ENCODE peak calls at places on chromosomes 16 and 17, in seven cellular contexts. One of them, this sample, is unnamed.

GRCh38 chr16:2817496-2818277 is 650 bp downstream of the PRSS21 start:
- DNase-seq in breast epithelium: peak
- DNase-seq in endothelial cell of umbilical vein: no peak
- DNase-seq in uterus: no peak
- DNase-seq in choroid plexus epithelial cell: no peak
- DNase-seq in lower lobe of right lung: peak
- DNase-seq in mucosa of descending colon: peak
- DNase-seq in this sample: peak

GRCh38 chr16:49959552-49960277 is 65.3 kb upstream of the CNEP1R1 start:
- DNase-seq in breast epithelium: no peak
- DNase-seq in choroid plexus epithelial cell: no peak
- DNase-seq in endothelial cell of umbilical vein: no peak
- DNase-seq in lower lobe of right lung: peak
- DNase-seq in mucosa of descending colon: no peak
- DNase-seq in uterus: no peak
- DNase-seq in this sample: no peak

GRCh38 chr17:66548659-66549311 is 246.4 kb downstream of the PRKCA start:
- DNase-seq in lower lobe of right lung: no peak
- DNase-seq in uterus: no peak
- DNase-seq in endothelial cell of umbilical vein: no peak
- DNase-seq in mucosa of descending colon: no peak
- DNase-seq in breast epithelium: no peak
- DNase-seq in choroid plexus epithelial cell: peak
- DNase-seq in this sample: no peak

GRCh38 chr17:3959295-3959899 is 4.8 kb downstream of the ATP2A3 start:
- DNase-seq in endothelial cell of umbilical vein: peak
- DNase-seq in uterus: no peak
- DNase-seq in choroid plexus epithelial cell: peak
- DNase-seq in mucosa of descending colon: peak
- DNase-seq in breast epithelium: peak
- DNase-seq in lower lobe of right lung: no peak
- DNase-seq in this sample: no peak

GRCh38 chr17:74128456-74128855 is 75.0 kb upstream of the RPL38 start:
- DNase-seq in choroid plexus epithelial cell: no peak
- DNase-seq in endothelial cell of umbilical vein: no peak
- DNase-seq in uterus: no peak
- DNase-seq in lower lobe of right lung: no peak
- DNase-seq in breast epithelium: no peak
- DNase-seq in mucosa of descending colon: no peak
- DNase-seq in this sample: no peak

GRCh38 chr17:59174671-59175070 is 19.1 kb downstream of the PRR11 start:
- DNase-seq in choroid plexus epithelial cell: no peak
- DNase-seq in lower lobe of right lung: no peak
- DNase-seq in breast epithelium: no peak
- DNase-seq in endothelial cell of umbilical vein: no peak
- DNase-seq in uterus: no peak
- DNase-seq in mucosa of descending colon: no peak
- DNase-seq in this sample: no peak

GRCh38 chr17:42403150-42403549 is 14.9 kb upstream of the STAT3 start:
- DNase-seq in lower lobe of right lung: no peak
- DNase-seq in uterus: no peak
- DNase-seq in mucosa of descending colon: peak
- DNase-seq in breast epithelium: no peak
- DNase-seq in choroid plexus epithelial cell: no peak
- DNase-seq in endothelial cell of umbilical vein: no peak
- DNase-seq in this sample: peak

GRCh38 chr17:50847566-50847965 is 12.2 kb downstream of the WFIKKN2 start:
- DNase-seq in uterus: no peak
- DNase-seq in lower lobe of right lung: no peak
- DNase-seq in endothelial cell of umbilical vein: no peak
- DNase-seq in choroid plexus epithelial cell: no peak
- DNase-seq in mucosa of descending colon: no peak
- DNase-seq in breast epithelium: no peak
- DNase-seq in this sample: no peak

GRCh38 chr16:74748042-74748709 is 26.4 kb downstream of the FA2H start:
- DNase-seq in lower lobe of right lung: no peak
- DNase-seq in uterus: no peak
- DNase-seq in mucosa of descending colon: peak
- DNase-seq in breast epithelium: no peak
- DNase-seq in choroid plexus epithelial cell: no peak
- DNase-seq in endothelial cell of umbilical vein: no peak
- DNase-seq in this sample: no peak

GRCh38 chr16:82241469-82242052 is 71.5 kb upstream of the MPHOSPH6 start:
- DNase-seq in uterus: no peak
- DNase-seq in lower lobe of right lung: no peak
- DNase-seq in mucosa of descending colon: no peak
- DNase-seq in breast epithelium: no peak
- DNase-seq in endothelial cell of umbilical vein: no peak
- DNase-seq in choroid plexus epithelial cell: no peak
- DNase-seq in this sample: no peak

GRCh38 chr17:48149174-48150106 is 41.9 kb downstream of the SNX11 start:
- DNase-seq in breast epithelium: no peak
- DNase-seq in choroid plexus epithelial cell: peak
- DNase-seq in lower lobe of right lung: no peak
- DNase-seq in endothelial cell of umbilical vein: no peak
- DNase-seq in mucosa of descending colon: no peak
- DNase-seq in uterus: no peak
- DNase-seq in this sample: no peak

GRCh38 chr17:48150602-48151001 is 43.0 kb downstream of the SNX11 start:
- DNase-seq in uterus: no peak
- DNase-seq in lower lobe of right lung: no peak
- DNase-seq in mucosa of descending colon: no peak
- DNase-seq in choroid plexus epithelial cell: no peak
- DNase-seq in breast epithelium: no peak
- DNase-seq in endothelial cell of umbilical vein: no peak
- DNase-seq in this sample: no peak

GRCh38 chr17:48155889-48156670 is 48.5 kb downstream of the SNX11 start:
- DNase-seq in lower lobe of right lung: no peak
- DNase-seq in endothelial cell of umbilical vein: no peak
- DNase-seq in breast epithelium: no peak
- DNase-seq in choroid plexus epithelial cell: no peak
- DNase-seq in uterus: no peak
- DNase-seq in mucosa of descending colon: no peak
- DNase-seq in this sample: no peak

GRCh38 chr17:48150107-48150463 is 42.5 kb downstream of the SNX11 start:
- DNase-seq in choroid plexus epithelial cell: no peak
- DNase-seq in uterus: no peak
- DNase-seq in endothelial cell of umbilical vein: no peak
- DNase-seq in mucosa of descending colon: no peak
- DNase-seq in breast epithelium: no peak
- DNase-seq in lower lobe of right lung: no peak
- DNase-seq in this sample: no peak

GRCh38 chr17:48153711-48154642 is 46.4 kb downstream of the SNX11 start:
- DNase-seq in choroid plexus epithelial cell: peak
- DNase-seq in breast epithelium: no peak
- DNase-seq in lower lobe of right lung: no peak
- DNase-seq in mucosa of descending colon: peak
- DNase-seq in uterus: no peak
- DNase-seq in endothelial cell of umbilical vein: peak
- DNase-seq in this sample: peak
- TF ChIP-seq CTCF in choroid plexus epithelial cell: peak
- TF ChIP-seq CTCF in breast epithelium: no peak
- TF ChIP-seq CTCF in lower lobe of right lung: peak
- TF ChIP-seq CTCF in mucosa of descending colon: no peak
- TF ChIP-seq CTCF in uterus: peak
- TF ChIP-seq CTCF in endothelial cell of umbilical vein: peak
- TF ChIP-seq CTCF in this sample: peak

GRCh38 chr17:36932383-36933173 is 4.7 kb upstream of the LHX1 start:
- DNase-seq in lower lobe of right lung: no peak
- DNase-seq in choroid plexus epithelial cell: no peak
- DNase-seq in breast epithelium: no peak
- DNase-seq in mucosa of descending colon: no peak
- DNase-seq in uterus: no peak
- DNase-seq in endothelial cell of umbilical vein: no peak
- DNase-seq in this sample: no peak

GRCh38 chr17:36931697-36932382 is 5.4 kb upstream of the LHX1 start:
- DNase-seq in choroid plexus epithelial cell: no peak
- DNase-seq in endothelial cell of umbilical vein: no peak
- DNase-seq in uterus: no peak
- DNase-seq in lower lobe of right lung: no peak
- DNase-seq in mucosa of descending colon: no peak
- DNase-seq in breast epithelium: no peak
- DNase-seq in this sample: no peak

GRCh38 chr17:36934144-36934758 is 3.0 kb upstream of the LHX1 start:
- DNase-seq in endothelial cell of umbilical vein: no peak
- DNase-seq in uterus: no peak
- DNase-seq in breast epithelium: no peak
- DNase-seq in choroid plexus epithelial cell: no peak
- DNase-seq in lower lobe of right lung: no peak
- DNase-seq in mucosa of descending colon: peak
- DNase-seq in this sample: no peak

GRCh38 chr17:36934759-36935630 is 2.3 kb upstream of the LHX1 start:
- DNase-seq in lower lobe of right lung: no peak
- DNase-seq in mucosa of descending colon: peak
- DNase-seq in endothelial cell of umbilical vein: no peak
- DNase-seq in breast epithelium: no peak
- DNase-seq in uterus: no peak
- DNase-seq in choroid plexus epithelial cell: no peak
- DNase-seq in this sample: no peak

GRCh38 chr17:36933174-36934143 is 3.8 kb upstream of the LHX1 start:
- DNase-seq in breast epithelium: no peak
- DNase-seq in mucosa of descending colon: peak
- DNase-seq in endothelial cell of umbilical vein: no peak
- DNase-seq in lower lobe of right lung: no peak
- DNase-seq in choroid plexus epithelial cell: no peak
- DNase-seq in uterus: no peak
- DNase-seq in this sample: no peak
- H3K4me3 ChIP-seq in breast epithelium: no peak
- H3K4me3 ChIP-seq in mucosa of descending colon: no peak
- H3K4me3 ChIP-seq in endothelial cell of umbilical vein: no peak
- H3K4me3 ChIP-seq in lower lobe of right lung: peak
- H3K4me3 ChIP-seq in choroid plexus epithelial cell: no peak
- H3K4me3 ChIP-seq in uterus: no peak
- H3K4me3 ChIP-seq in this sample: no peak

GRCh38 chr17:15441315-15441714 is 26.1 kb downstream of the CDRT4 start:
- DNase-seq in breast epithelium: no peak
- DNase-seq in choroid plexus epithelial cell: no peak
- DNase-seq in endothelial cell of umbilical vein: peak
- DNase-seq in uterus: no peak
- DNase-seq in mucosa of descending colon: no peak
- DNase-seq in lower lobe of right lung: no peak
- DNase-seq in this sample: no peak

GRCh38 chr17:15432807-15433547 is 34.4 kb downstream of the CDRT4 start:
- DNase-seq in uterus: peak
- DNase-seq in breast epithelium: no peak
- DNase-seq in lower lobe of right lung: no peak
- DNase-seq in endothelial cell of umbilical vein: no peak
- DNase-seq in mucosa of descending colon: no peak
- DNase-seq in choroid plexus epithelial cell: peak
- DNase-seq in this sample: no peak

GRCh38 chr17:15440347-15440746 is 27.1 kb downstream of the CDRT4 start:
- DNase-seq in uterus: no peak
- DNase-seq in lower lobe of right lung: no peak
- DNase-seq in breast epithelium: no peak
- DNase-seq in mucosa of descending colon: no peak
- DNase-seq in endothelial cell of umbilical vein: no peak
- DNase-seq in choroid plexus epithelial cell: no peak
- DNase-seq in this sample: no peak

GRCh38 chr17:15431766-15432165 is 35.7 kb downstream of the CDRT4 start:
- DNase-seq in breast epithelium: no peak
- DNase-seq in uterus: no peak
- DNase-seq in mucosa of descending colon: no peak
- DNase-seq in choroid plexus epithelial cell: no peak
- DNase-seq in lower lobe of right lung: no peak
- DNase-seq in endothelial cell of umbilical vein: no peak
- DNase-seq in this sample: no peak

DNA sequence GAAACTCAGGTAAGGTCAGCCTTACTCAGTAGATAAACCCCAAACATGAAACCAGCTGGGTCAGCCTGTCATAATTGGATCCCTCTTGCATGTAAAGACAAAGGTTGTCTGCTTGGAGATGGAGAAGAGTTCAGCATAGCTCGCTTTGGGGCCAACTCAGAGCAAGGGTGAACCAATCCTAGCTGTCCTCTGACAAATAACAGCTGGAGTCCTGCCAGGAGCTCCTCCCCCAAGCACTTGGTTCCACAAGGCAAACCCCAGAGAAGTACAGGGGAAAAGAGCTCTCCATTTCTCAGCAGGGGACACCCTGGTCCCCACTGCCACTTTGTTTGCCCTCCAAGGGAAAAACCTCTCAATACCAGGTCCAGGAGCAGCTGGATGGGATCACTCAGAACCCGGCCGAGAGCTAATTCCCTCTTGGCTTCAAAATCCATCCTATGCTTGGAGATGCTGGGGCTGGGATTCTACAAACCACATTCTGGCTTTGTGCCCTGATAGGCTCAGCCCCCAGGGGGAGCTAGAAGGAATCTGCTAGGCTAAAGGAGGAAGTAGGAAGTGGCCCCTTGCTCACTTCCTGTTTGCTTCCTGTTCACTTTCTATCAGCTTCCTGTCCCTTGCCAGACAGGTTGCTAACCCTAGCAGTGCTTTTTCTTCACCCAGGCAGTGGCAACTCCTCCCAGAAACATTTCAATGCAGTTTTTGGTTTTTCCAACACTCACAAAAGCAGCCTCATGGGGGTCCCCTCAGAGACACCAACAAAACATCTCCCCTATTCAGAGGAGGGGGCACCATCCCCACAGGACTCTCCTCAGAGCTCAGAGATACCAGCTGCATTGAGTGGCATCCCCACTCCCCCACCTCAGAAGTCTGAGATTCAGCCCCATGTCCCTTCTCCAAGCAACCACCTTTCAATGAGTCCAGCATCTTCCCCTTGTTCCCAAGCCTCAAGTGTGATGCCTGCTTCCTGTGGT is 30.7 kb downstream of the CDRT4 start:
- DNase-seq in breast epithelium: no peak
- DNase-seq in lower lobe of right lung: peak
- DNase-seq in mucosa of descending colon: peak
- DNase-seq in choroid plexus epithelial cell: peak
- DNase-seq in uterus: peak
- DNase-seq in endothelial cell of umbilical vein: peak
- DNase-seq in this sample: peak
- TF ChIP-seq CTCF in breast epithelium: no peak
- TF ChIP-seq CTCF in lower lobe of right lung: peak
- TF ChIP-seq CTCF in mucosa of descending colon: no peak
- TF ChIP-seq CTCF in choroid plexus epithelial cell: peak
- TF ChIP-seq CTCF in uterus: no peak
- TF ChIP-seq CTCF in endothelial cell of umbilical vein: peak
- TF ChIP-seq CTCF in this sample: no peak

GRCh38 chr17:39702901-39703893 is 3.3 kb downstream of the ERBB2 start:
- DNase-seq in breast epithelium: peak
- DNase-seq in lower lobe of right lung: no peak
- DNase-seq in choroid plexus epithelial cell: no peak
- DNase-seq in mucosa of descending colon: peak
- DNase-seq in uterus: no peak
- DNase-seq in endothelial cell of umbilical vein: no peak
- DNase-seq in this sample: peak

GRCh38 chr17:39704821-39705551 is 5.1 kb downstream of the ERBB2 start:
- DNase-seq in choroid plexus epithelial cell: peak
- DNase-seq in lower lobe of right lung: no peak
- DNase-seq in mucosa of descending colon: peak
- DNase-seq in uterus: no peak
- DNase-seq in breast epithelium: no peak
- DNase-seq in endothelial cell of umbilical vein: no peak
- DNase-seq in this sample: no peak

GRCh38 chr17:39705786-39706348 is 6.0 kb downstream of the ERBB2 start:
- DNase-seq in choroid plexus epithelial cell: no peak
- DNase-seq in breast epithelium: peak
- DNase-seq in endothelial cell of umbilical vein: no peak
- DNase-seq in uterus: no peak
- DNase-seq in lower lobe of right lung: peak
- DNase-seq in mucosa of descending colon: peak
- DNase-seq in this sample: no peak

GRCh38 chr17:39701784-39702422 is 2.0 kb downstream of the ERBB2 start:
- DNase-seq in uterus: no peak
- DNase-seq in lower lobe of right lung: no peak
- DNase-seq in mucosa of descending colon: no peak
- DNase-seq in choroid plexus epithelial cell: no peak
- DNase-seq in endothelial cell of umbilical vein: no peak
- DNase-seq in breast epithelium: no peak
- DNase-seq in this sample: no peak

GRCh38 chr17:39703913-39704312 is 4.0 kb downstream of the ERBB2 start:
- DNase-seq in breast epithelium: no peak
- DNase-seq in mucosa of descending colon: no peak
- DNase-seq in lower lobe of right lung: no peak
- DNase-seq in uterus: no peak
- DNase-seq in endothelial cell of umbilical vein: no peak
- DNase-seq in choroid plexus epithelial cell: no peak
- DNase-seq in this sample: no peak
- H3K4me3 ChIP-seq in breast epithelium: no peak
- H3K4me3 ChIP-seq in mucosa of descending colon: no peak
- H3K4me3 ChIP-seq in lower lobe of right lung: no peak
- H3K4me3 ChIP-seq in uterus: no peak
- H3K4me3 ChIP-seq in endothelial cell of umbilical vein: no peak
- H3K4me3 ChIP-seq in choroid plexus epithelial cell: no peak
- H3K4me3 ChIP-seq in this sample: no peak